ENCODE peak calls at places on chromosome 1, in four cellular contexts. One of them, this sample, is unnamed.

GRCh38 chr1:147243228-147243685 is 773 bp downstream of the CHD1L start:
- DNase-seq in Calu3: peak
- DNase-seq in fibroblast of lung: no peak
- DNase-seq in fibroblast of pulmonary artery: no peak
- DNase-seq in this sample: peak

GRCh38 chr1:9594471-9595155 is 5.9 kb downstream of the TMEM201 start:
- DNase-seq in Calu3: no peak
- DNase-seq in fibroblast of lung: no peak
- DNase-seq in fibroblast of pulmonary artery: no peak
- DNase-seq in this sample: no peak

GRCh38 chr1:226827458-226827857 is 43.0 kb upstream of the PSEN2 start:
- DNase-seq in fibroblast of pulmonary artery: peak
- DNase-seq in Calu3: no peak
- DNase-seq in fibroblast of lung: no peak
- DNase-seq in this sample: no peak

GRCh38 chr1:225449261-225449660 is 21.4 kb upstream of the LBR start:
- DNase-seq in Calu3: peak
- DNase-seq in fibroblast of lung: peak
- DNase-seq in fibroblast of pulmonary artery: no peak
- DNase-seq in this sample: no peak

GRCh38 chr1:160342520-160342919 is 530 bp downstream of the COPA start:
- DNase-seq in fibroblast of pulmonary artery: peak
- DNase-seq in fibroblast of lung: peak
- DNase-seq in Calu3: no peak
- DNase-seq in this sample: no peak

GRCh38 chr1:12604114-12604874 is 13.7 kb downstream of the DHRS3 start:
- DNase-seq in fibroblast of lung: peak
- DNase-seq in Calu3: peak
- DNase-seq in fibroblast of pulmonary artery: peak
- DNase-seq in this sample: no peak

GRCh38 chr1:90834354-90835171 is 117.5 kb upstream of the BARHL2 start:
- DNase-seq in fibroblast of lung: peak
- DNase-seq in fibroblast of pulmonary artery: no peak
- DNase-seq in Calu3: no peak
- DNase-seq in this sample: no peak

GRCh38 chr1:228031276-228031995 is 24.6 kb downstream of the WNT3A start:
- DNase-seq in fibroblast of lung: no peak
- DNase-seq in Calu3: no peak
- DNase-seq in fibroblast of pulmonary artery: no peak
- DNase-seq in this sample: no peak

GRCh38 chr1:112501810-112502641 is 6.7 kb upstream of the WNT2B start:
- DNase-seq in fibroblast of lung: peak
- DNase-seq in Calu3: peak
- DNase-seq in fibroblast of pulmonary artery: peak
- DNase-seq in this sample: peak

GRCh38 chr1:100036718-100037664 is 67.2 kb downstream of the SLC35A3 start:
- DNase-seq in fibroblast of pulmonary artery: peak
- DNase-seq in fibroblast of lung: peak
- DNase-seq in Calu3: no peak
- DNase-seq in this sample: no peak

GRCh38 chr1:1577367-1578011 is 2.8 kb upstream of the SSU72 start:
- DNase-seq in fibroblast of pulmonary artery: no peak
- DNase-seq in fibroblast of lung: no peak
- DNase-seq in Calu3: no peak
- DNase-seq in this sample: no peak

GRCh38 chr1:47507921-47508894 is 70.4 kb downstream of the FOXD2 start:
- DNase-seq in Calu3: peak
- DNase-seq in fibroblast of pulmonary artery: no peak
- DNase-seq in fibroblast of lung: no peak
- DNase-seq in this sample: peak

GRCh38 chr1:86085741-86086411 is 70.7 kb downstream of the COL24A1 start:
- DNase-seq in fibroblast of pulmonary artery: no peak
- DNase-seq in fibroblast of lung: no peak
- DNase-seq in Calu3: no peak
- DNase-seq in this sample: no peak

GRCh38 chr1:86084998-86085397 is 71.6 kb downstream of the COL24A1 start:
- DNase-seq in Calu3: no peak
- DNase-seq in fibroblast of pulmonary artery: no peak
- DNase-seq in fibroblast of lung: peak
- DNase-seq in this sample: no peak

GRCh38 chr1:86082183-86082582 is 74.4 kb downstream of the COL24A1 start:
- DNase-seq in fibroblast of pulmonary artery: no peak
- DNase-seq in Calu3: no peak
- DNase-seq in fibroblast of lung: no peak
- DNase-seq in this sample: no peak
- TF ChIP-seq CTCF in fibroblast of pulmonary artery: peak
- TF ChIP-seq CTCF in Calu3: no peak
- TF ChIP-seq CTCF in fibroblast of lung: peak
- TF ChIP-seq CTCF in this sample: peak

GRCh38 chr1:6393400-6394187 is at the start of gene ACOT7:
- DNase-seq in fibroblast of pulmonary artery: peak
- DNase-seq in fibroblast of lung: peak
- DNase-seq in Calu3: peak
- DNase-seq in this sample: peak
- TF ChIP-seq CTCF in fibroblast of pulmonary artery: peak
- TF ChIP-seq CTCF in fibroblast of lung: peak
- TF ChIP-seq CTCF in Calu3: no peak
- TF ChIP-seq CTCF in this sample: no peak

GRCh38 chr1:40851643-40852042 is 10.5 kb downstream of the CITED4 start:
- DNase-seq in Calu3: no peak
- DNase-seq in fibroblast of pulmonary artery: no peak
- DNase-seq in fibroblast of lung: no peak
- DNase-seq in this sample: no peak

GRCh38 chr1:40845895-40846294 is 16.3 kb downstream of the CITED4 start:
- DNase-seq in Calu3: no peak
- DNase-seq in fibroblast of lung: no peak
- DNase-seq in fibroblast of pulmonary artery: no peak
- DNase-seq in this sample: no peak

GRCh38 chr1:40849801-40850592 is 12.2 kb downstream of the CITED4 start:
- DNase-seq in fibroblast of lung: peak
- DNase-seq in Calu3: peak
- DNase-seq in fibroblast of pulmonary artery: peak
- DNase-seq in this sample: peak

GRCh38 chr1:40847023-40847740 is 15.0 kb downstream of the CITED4 start:
- DNase-seq in fibroblast of pulmonary artery: no peak
- DNase-seq in fibroblast of lung: peak
- DNase-seq in Calu3: no peak
- DNase-seq in this sample: no peak

DNA sequence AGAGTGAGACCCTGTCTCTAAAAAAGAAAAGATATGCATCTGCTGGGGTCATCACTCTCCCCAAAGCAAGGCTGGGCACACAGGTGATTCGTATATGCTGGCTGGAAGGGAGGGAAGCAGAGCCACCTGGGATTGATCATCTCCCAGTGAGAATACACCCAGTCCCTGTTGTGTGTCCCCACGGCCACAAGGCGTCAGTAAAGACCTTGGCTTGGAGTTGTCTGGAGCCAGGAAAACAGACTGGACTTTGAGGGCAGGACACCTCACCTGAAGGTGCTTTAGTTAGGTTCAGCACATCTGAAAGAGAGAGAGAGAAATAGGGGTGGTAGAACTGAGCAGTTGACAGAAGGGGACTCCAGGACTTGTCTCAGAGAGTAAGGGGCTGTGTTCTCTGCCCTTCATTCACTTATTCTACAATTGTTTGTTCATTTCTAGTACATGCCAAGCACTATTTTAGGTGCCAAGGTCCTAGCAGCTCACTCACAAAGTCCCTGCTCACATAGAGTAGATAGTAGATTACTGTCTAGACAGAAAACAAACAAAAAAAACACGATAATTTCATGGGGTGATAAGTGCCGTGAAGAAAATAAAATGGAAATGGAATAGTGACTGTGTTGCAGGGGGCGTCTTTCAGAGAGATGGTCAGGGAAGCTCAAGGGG is 13.5 kb downstream of the CITED4 start:
- DNase-seq in Calu3: peak
- DNase-seq in fibroblast of pulmonary artery: peak
- DNase-seq in fibroblast of lung: peak
- DNase-seq in this sample: peak
- TF ChIP-seq CTCF in Calu3: peak
- TF ChIP-seq CTCF in fibroblast of pulmonary artery: peak
- TF ChIP-seq CTCF in fibroblast of lung: peak
- TF ChIP-seq CTCF in this sample: peak

GRCh38 chr1:152917794-152918193 is 9.4 kb downstream of the IVL start:
- DNase-seq in fibroblast of lung: peak
- DNase-seq in fibroblast of pulmonary artery: no peak
- DNase-seq in Calu3: peak
- DNase-seq in this sample: no peak
- TF ChIP-seq CTCF in fibroblast of lung: no peak
- TF ChIP-seq CTCF in fibroblast of pulmonary artery: no peak
- TF ChIP-seq CTCF in Calu3: peak
- TF ChIP-seq CTCF in this sample: peak

GRCh38 chr1:52365091-52365745 is 787 bp downstream of the CC2D1B start:
- DNase-seq in fibroblast of pulmonary artery: peak
- DNase-seq in fibroblast of lung: peak
- DNase-seq in Calu3: peak
- DNase-seq in this sample: no peak

GRCh38 chr1:52365746-52366516 is at the start of gene CC2D1B:
- DNase-seq in fibroblast of lung: peak
- DNase-seq in fibroblast of pulmonary artery: peak
- DNase-seq in Calu3: peak
- DNase-seq in this sample: peak

GRCh38 chr1:52366517-52366827 is 467 bp upstream of the CC2D1B start:
- DNase-seq in fibroblast of pulmonary artery: no peak
- DNase-seq in Calu3: no peak
- DNase-seq in fibroblast of lung: no peak
- DNase-seq in this sample: no peak

GRCh38 chr1:52367272-52367671 is 1.3 kb upstream of the CC2D1B start:
- DNase-seq in fibroblast of lung: no peak
- DNase-seq in Calu3: no peak
- DNase-seq in fibroblast of pulmonary artery: no peak
- DNase-seq in this sample: no peak

GRCh38 chr1:52368383-52369172 is 2.6 kb upstream of the CC2D1B start:
- DNase-seq in Calu3: peak
- DNase-seq in fibroblast of pulmonary artery: peak
- DNase-seq in fibroblast of lung: peak
- DNase-seq in this sample: no peak
- TF ChIP-seq CTCF in Calu3: no peak
- TF ChIP-seq CTCF in fibroblast of pulmonary artery: peak
- TF ChIP-seq CTCF in fibroblast of lung: peak
- TF ChIP-seq CTCF in this sample: no peak

GRCh38 chr1:207321045-207321789 is at the start of gene CD55:
- DNase-seq in fibroblast of pulmonary artery: peak
- DNase-seq in Calu3: peak
- DNase-seq in fibroblast of lung: peak
- DNase-seq in this sample: peak
- TF ChIP-seq CTCF in fibroblast of pulmonary artery: peak
- TF ChIP-seq CTCF in Calu3: no peak
- TF ChIP-seq CTCF in fibroblast of lung: peak
- TF ChIP-seq CTCF in this sample: peak

GRCh38 chr1:19000065-19000464 is 43.6 kb upstream of the IFFO2 start:
- DNase-seq in fibroblast of lung: peak
- DNase-seq in fibroblast of pulmonary artery: no peak
- DNase-seq in Calu3: no peak
- DNase-seq in this sample: no peak
- TF ChIP-seq CTCF in fibroblast of lung: no peak
- TF ChIP-seq CTCF in fibroblast of pulmonary artery: no peak
- TF ChIP-seq CTCF in Calu3: no peak
- TF ChIP-seq CTCF in this sample: no peak

GRCh38 chr1:198253668-198254067 is 96.9 kb downstream of the NEK7 start:
- DNase-seq in Calu3: peak
- DNase-seq in fibroblast of pulmonary artery: peak
- DNase-seq in fibroblast of lung: peak
- DNase-seq in this sample: no peak

GRCh38 chr1:198253259-198253658 is 96.5 kb downstream of the NEK7 start:
- DNase-seq in fibroblast of pulmonary artery: no peak
- DNase-seq in fibroblast of lung: no peak
- DNase-seq in Calu3: no peak
- DNase-seq in this sample: no peak

GRCh38 chr1:198254948-198255347 is 98.2 kb downstream of the NEK7 start:
- DNase-seq in fibroblast of pulmonary artery: no peak
- DNase-seq in fibroblast of lung: peak
- DNase-seq in Calu3: no peak
- DNase-seq in this sample: no peak

GRCh38 chr1:198255783-198256182 is 99.0 kb downstream of the NEK7 start:
- DNase-seq in Calu3: no peak
- DNase-seq in fibroblast of lung: no peak
- DNase-seq in fibroblast of pulmonary artery: no peak
- DNase-seq in this sample: no peak

GRCh38 chr1:198254521-198254920 is 97.7 kb downstream of the NEK7 start:
- DNase-seq in Calu3: no peak
- DNase-seq in fibroblast of pulmonary artery: peak
- DNase-seq in fibroblast of lung: no peak
- DNase-seq in this sample: no peak
- TF ChIP-seq CTCF in Calu3: no peak
- TF ChIP-seq CTCF in fibroblast of pulmonary artery: peak
- TF ChIP-seq CTCF in fibroblast of lung: peak
- TF ChIP-seq CTCF in this sample: no peak

DNA sequence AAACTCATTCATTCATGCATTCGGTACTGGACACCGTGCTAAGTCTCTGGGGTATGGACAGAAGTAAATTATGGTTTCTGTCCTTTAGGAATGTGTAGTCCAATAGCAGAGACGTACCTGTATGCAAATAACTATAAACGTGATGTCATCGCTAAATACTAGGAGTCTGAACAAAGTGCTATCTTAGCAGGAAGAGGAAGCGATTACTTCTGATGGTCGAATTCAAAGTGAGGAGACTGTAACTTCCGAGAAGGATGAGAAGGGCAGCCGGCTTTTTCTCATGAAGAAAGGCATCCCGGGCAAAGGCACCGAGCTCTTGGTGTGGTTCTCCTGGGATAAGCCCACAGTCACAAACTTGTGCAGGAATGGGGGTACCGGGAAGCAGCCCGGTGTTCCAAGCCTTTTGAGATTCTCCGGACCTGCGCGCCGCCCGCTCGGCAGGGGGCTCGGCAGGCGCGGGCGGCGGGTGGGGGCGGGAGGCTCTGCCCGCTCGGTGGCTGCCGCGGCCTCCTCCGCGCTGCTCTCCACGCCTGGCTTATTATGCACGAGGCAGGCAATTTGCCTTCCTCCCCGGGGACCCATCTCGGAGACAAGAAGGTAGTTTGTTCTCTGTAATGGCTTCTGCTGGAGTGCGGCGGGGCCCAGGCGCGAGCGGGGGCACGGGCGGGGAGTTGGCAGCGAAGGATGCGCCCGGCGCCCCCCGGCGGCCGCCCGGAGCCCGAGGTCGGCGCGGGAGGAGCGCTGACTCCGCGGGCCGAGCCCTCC is 67.5 kb upstream of the CD1D start:
- DNase-seq in Calu3: peak
- DNase-seq in fibroblast of pulmonary artery: peak
- DNase-seq in fibroblast of lung: peak
- DNase-seq in this sample: peak
- TF ChIP-seq CTCF in Calu3: peak
- TF ChIP-seq CTCF in fibroblast of pulmonary artery: peak
- TF ChIP-seq CTCF in fibroblast of lung: peak
- TF ChIP-seq CTCF in this sample: peak

This sample was measured in mesothelial cell of epicardium.